ENCODE peak calls at places on chromosomes 1 and 21, in nine cellular contexts. X, L, P, U, F, G, M, N and D are unnamed samples.

GRCh38 chr1:153494976-153495535 is 34.6 kb upstream of the S100A7 start:
- DNase-seq in X (peak), U (peak), L (peak), M (no peak), F (peak), G (peak), N (peak), P (peak), D (peak)

GRCh38 chr1:157419845-157420542 is 132.3 kb downstream of the FCRL5 start:
- DNase-seq in N (no peak), G (no peak), L (no peak), P (no peak), F (no peak), U (no peak), X (no peak), M (no peak), D (no peak)

GRCh38 chr21:42566524-42567180 is 53.0 kb downstream of the SLC37A1 start:
- DNase-seq in F (no peak), P (no peak), N (no peak), U (peak), L (no peak), M (no peak), G (no peak), X (no peak), D (no peak)

GRCh38 chr1:7418442-7419080 is 352.5 kb upstream of the VAMP3 start:
- DNase-seq in X (no peak), L (no peak), P (no peak), F (no peak), M (no peak), U (peak), N (no peak), G (no peak), D (peak)

GRCh38 chr1:115068780-115069179 is 20.5 kb downstream of the TSPAN2 start:
- DNase-seq in X (no peak), M (no peak), U (no peak), N (no peak), F (peak), P (no peak), L (no peak), G (no peak), D (no peak)

GRCh38 chr1:202858789-202859414 is 30.0 kb downstream of the RABIF start:
- DNase-seq in N (no peak), U (no peak), G (no peak), X (no peak), M (no peak), F (peak), L (no peak), P (no peak), D (no peak)

GRCh38 chr21:30620080-30620479 is 347 bp upstream of the KRTAP20-4 start:
- DNase-seq in F (no peak), P (no peak), G (no peak), N (no peak), M (no peak), X (no peak), U (no peak), L (no peak), D (no peak)

GRCh38 chr1:10863916-10864315 is 67.5 kb upstream of the CASZ1 start:
- DNase-seq in X (no peak), F (peak), M (no peak), U (no peak), L (no peak), P (no peak), G (no peak), N (no peak), D (no peak)

GRCh38 chr1:68542586-68542985 is 45.7 kb upstream of the DEPDC1 start:
- DNase-seq in P (no peak), N (no peak), F (no peak), L (no peak), G (peak), M (peak), U (no peak), X (no peak), D (no peak)

GRCh38 chr1:34885405-34886247 is 26.1 kb upstream of the SMIM12 start:
- DNase-seq in P (no peak), U (no peak), F (peak), G (peak), M (no peak), L (no peak), X (peak), N (no peak), D (peak)

GRCh38 chr1:91697322-91698260 is 188.4 kb downstream of the TGFBR3 start:
- DNase-seq in N (no peak), P (no peak), M (no peak), X (no peak), F (peak), G (peak), U (no peak), L (no peak), D (no peak)

GRCh38 chr1:27816921-27817630 is 13.5 kb upstream of the PPP1R8 start:
- DNase-seq in N (no peak), P (no peak), U (no peak), X (no peak), G (peak), L (no peak), F (peak), M (peak), D (no peak)

GRCh38 chr1:75330633-75331032 is 196.4 kb downstream of the LHX8 start:
- DNase-seq in N (no peak), F (no peak), L (no peak), P (no peak), U (no peak), X (no peak), M (no peak), G (peak), D (no peak)

GRCh38 chr1:168256164-168256563 is 24.5 kb upstream of the TBX19 start:
- DNase-seq in N (no peak), L (no peak), F (no peak), M (no peak), P (no peak), G (no peak), U (no peak), X (no peak), D (no peak)

GRCh38 chr21:44854391-44854663 is 19.2 kb downstream of the PTTG1IP start:
- DNase-seq in M (no peak), L (no peak), F (no peak), N (no peak), G (no peak), P (no peak), U (no peak), X (no peak), D (no peak)

GRCh38 chr1:151819951-151820623 is 11.5 kb downstream of the RORC start:
- DNase-seq in F (no peak), N (no peak), X (no peak), L (no peak), P (no peak), U (no peak), M (no peak), G (no peak), D (no peak)

GRCh38 chr1:93598396-93598795 is 83.2 kb downstream of the BCAR3 start:
- DNase-seq in U (no peak), M (no peak), L (no peak), X (no peak), P (no peak), G (no peak), N (no peak), F (no peak), D (no peak)

GRCh38 chr1:198495635-198496034 is 44.8 kb downstream of the ATP6V1G3 start:
- DNase-seq in X (no peak), N (no peak), F (no peak), L (no peak), M (no peak), G (peak), P (peak), U (peak), D (no peak)

GRCh38 chr1:184879876-184880275 is 94.4 kb downstream of the NIBAN1 start:
- DNase-seq in M (no peak), U (no peak), G (no peak), X (no peak), P (no peak), F (no peak), N (no peak), L (no peak), D (no peak)

GRCh38 chr1:9115656-9116205 is 13.2 kb downstream of the GPR157 start:
- DNase-seq in X (no peak), F (peak), U (no peak), P (peak), M (no peak), G (no peak), N (no peak), L (no peak), D (no peak)

GRCh38 chr1:212620293-212620692 is 11.7 kb downstream of the ATF3 start:
- DNase-seq in L (no peak), F (no peak), N (no peak), X (no peak), U (no peak), G (no peak), P (no peak), M (no peak), D (no peak)